ENCODE peak calls at places on chromosomes 4 and X, in seven cellular contexts. One of them, this sample, is unnamed. For H3K9me3, the result is how much of the 10 kb centered on the place peaks cover.

GRCh38 chr4:93897559-93897958 is 69.0 kb downstream of the ATOH1 start:
- DNase-seq in testis: no peak
- DNase-seq in breast epithelium: no peak
- DNase-seq in suprapubic skin: no peak
- DNase-seq in uterus: no peak
- DNase-seq in A549: peak
- DNase-seq in body of pancreas: no peak
- DNase-seq in this sample: no peak

GRCh38 chrX:39437670-39438441 is 636.6 kb downstream of the MID1IP1 start:
- DNase-seq in body of pancreas: no peak
- DNase-seq in uterus: no peak
- DNase-seq in suprapubic skin: no peak
- DNase-seq in testis: no peak
- DNase-seq in breast epithelium: no peak
- DNase-seq in A549: no peak
- DNase-seq in this sample: peak

GRCh38 chr4:39166177-39166576 is 16.2 kb upstream of the WDR19 start:
- DNase-seq in breast epithelium: no peak
- DNase-seq in body of pancreas: no peak
- DNase-seq in uterus: no peak
- DNase-seq in testis: no peak
- DNase-seq in A549: no peak
- DNase-seq in suprapubic skin: no peak
- DNase-seq in this sample: no peak

GRCh38 chr4:104491826-104492771 is 2.6 kb downstream of the CXXC4 start:
- DNase-seq in breast epithelium: no peak
- DNase-seq in A549: peak
- DNase-seq in uterus: no peak
- DNase-seq in testis: peak
- DNase-seq in body of pancreas: peak
- DNase-seq in suprapubic skin: no peak
- DNase-seq in this sample: no peak

GRCh38 chr4:106993846-106994245 is 42.3 kb downstream of the DKK2 start:
- DNase-seq in A549: no peak
- DNase-seq in uterus: no peak
- DNase-seq in body of pancreas: no peak
- DNase-seq in breast epithelium: no peak
- DNase-seq in testis: no peak
- DNase-seq in suprapubic skin: no peak
- DNase-seq in this sample: no peak

GRCh38 chrX:2829066-2829430 is 318 bp downstream of the GYG2 start:
- DNase-seq in uterus: no peak
- DNase-seq in breast epithelium: no peak
- DNase-seq in testis: no peak
- DNase-seq in suprapubic skin: no peak
- DNase-seq in A549: no peak
- DNase-seq in body of pancreas: no peak
- DNase-seq in this sample: no peak

GRCh38 chrX:105463483-105463882 is 243.0 kb upstream of the TEX13A start:
- DNase-seq in body of pancreas: no peak
- DNase-seq in testis: no peak
- DNase-seq in suprapubic skin: no peak
- DNase-seq in breast epithelium: no peak
- DNase-seq in A549: no peak
- DNase-seq in uterus: no peak
- DNase-seq in this sample: no peak

GRCh38 chr4:109067509-109068205 is 234.8 kb downstream of the COL25A1 start:
- DNase-seq in testis: peak
- DNase-seq in body of pancreas: peak
- DNase-seq in suprapubic skin: peak
- DNase-seq in uterus: no peak
- DNase-seq in breast epithelium: no peak
- DNase-seq in A549: no peak
- DNase-seq in this sample: no peak

GRCh38 chr4:37157403-37158167 is 87.0 kb upstream of the NWD2 start:
- DNase-seq in suprapubic skin: no peak
- DNase-seq in testis: no peak
- DNase-seq in body of pancreas: no peak
- DNase-seq in breast epithelium: no peak
- DNase-seq in A549: no peak
- DNase-seq in uterus: no peak
- DNase-seq in this sample: no peak

GRCh38 chr4:148786699-148787098 is 344.5 kb upstream of the NR3C2 start:
- DNase-seq in uterus: no peak
- DNase-seq in suprapubic skin: no peak
- DNase-seq in body of pancreas: no peak
- DNase-seq in testis: no peak
- DNase-seq in breast epithelium: no peak
- DNase-seq in A549: no peak
- DNase-seq in this sample: no peak

GRCh38 chr4:149790172-149790907 is 25.3 kb downstream of the IQCM start:
- DNase-seq in uterus: no peak
- DNase-seq in breast epithelium: no peak
- DNase-seq in A549: no peak
- DNase-seq in body of pancreas: no peak
- DNase-seq in suprapubic skin: no peak
- DNase-seq in testis: no peak
- DNase-seq in this sample: no peak

GRCh38 chr4:39698424-39699009 is 581 bp downstream of the UBE2K start:
- DNase-seq in suprapubic skin: no peak
- DNase-seq in A549: peak
- DNase-seq in uterus: peak
- DNase-seq in body of pancreas: peak
- DNase-seq in breast epithelium: peak
- DNase-seq in testis: peak
- DNase-seq in this sample: peak

GRCh38 chr4:47406408-47406807 is 57.1 kb downstream of the COMMD8 start:
- DNase-seq in body of pancreas: no peak
- DNase-seq in A549: no peak
- DNase-seq in suprapubic skin: no peak
- DNase-seq in breast epithelium: no peak
- DNase-seq in testis: no peak
- DNase-seq in uterus: no peak
- DNase-seq in this sample: no peak

GRCh38 chr4:13656569-13656988 is 29.1 kb upstream of the BOD1L1 start:
- DNase-seq in breast epithelium: peak
- DNase-seq in testis: peak
- DNase-seq in suprapubic skin: no peak
- DNase-seq in A549: peak
- DNase-seq in uterus: peak
- DNase-seq in body of pancreas: peak
- DNase-seq in this sample: peak

GRCh38 chr4:13657016-13657415 is 29.5 kb upstream of the BOD1L1 start:
- DNase-seq in suprapubic skin: no peak
- DNase-seq in body of pancreas: no peak
- DNase-seq in A549: no peak
- DNase-seq in breast epithelium: no peak
- DNase-seq in uterus: no peak
- DNase-seq in testis: no peak
- DNase-seq in this sample: no peak

GRCh38 chr4:13654158-13654797 is 26.8 kb upstream of the BOD1L1 start:
- DNase-seq in breast epithelium: peak
- DNase-seq in testis: peak
- DNase-seq in uterus: peak
- DNase-seq in A549: peak
- DNase-seq in suprapubic skin: peak
- DNase-seq in body of pancreas: peak
- DNase-seq in this sample: peak

DNA sequence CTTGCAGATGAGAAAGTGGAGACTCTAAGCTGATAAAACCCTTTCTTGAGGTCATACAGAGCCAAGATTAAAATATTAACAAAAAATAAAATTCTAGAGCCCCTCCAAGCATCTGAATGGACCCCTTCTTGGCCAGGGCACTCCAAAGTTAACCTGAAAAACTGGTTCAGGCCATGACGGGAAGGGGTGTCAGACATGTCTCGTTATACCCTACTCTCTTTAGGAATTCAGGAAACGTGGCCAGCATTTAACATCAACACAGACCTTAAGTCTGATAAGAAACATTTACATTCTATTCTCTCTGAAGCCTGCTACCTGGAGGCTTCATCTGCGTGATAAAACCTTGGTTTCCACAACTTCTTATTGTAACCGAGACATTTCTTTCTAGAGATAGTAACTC is 25.8 kb upstream of the BOD1L1 start:
- DNase-seq in A549: no peak
- DNase-seq in suprapubic skin: no peak
- DNase-seq in body of pancreas: no peak
- DNase-seq in uterus: no peak
- DNase-seq in testis: no peak
- DNase-seq in breast epithelium: no peak
- DNase-seq in this sample: no peak
- H3K27ac ChIP-seq in A549: no peak
- H3K27ac ChIP-seq in suprapubic skin: no peak
- H3K27ac ChIP-seq in body of pancreas: no peak
- H3K27ac ChIP-seq in uterus: no peak
- H3K27ac ChIP-seq in testis: no peak
- H3K27ac ChIP-seq in breast epithelium: no peak
- H3K27ac ChIP-seq in this sample: no peak

GRCh38 chrX:21843179-21843578 is 3.8 kb downstream of the MBTPS2 start:
- DNase-seq in suprapubic skin: no peak
- DNase-seq in body of pancreas: no peak
- DNase-seq in breast epithelium: no peak
- DNase-seq in uterus: no peak
- DNase-seq in A549: no peak
- DNase-seq in testis: no peak
- DNase-seq in this sample: no peak

GRCh38 chrX:21838937-21839333 is 482 bp upstream of the MBTPS2 start:
- DNase-seq in A549: no peak
- DNase-seq in body of pancreas: peak
- DNase-seq in testis: no peak
- DNase-seq in breast epithelium: no peak
- DNase-seq in uterus: no peak
- DNase-seq in suprapubic skin: no peak
- DNase-seq in this sample: no peak

GRCh38 chrX:21837056-21837455 is 2.4 kb upstream of the MBTPS2 start:
- DNase-seq in suprapubic skin: no peak
- DNase-seq in uterus: no peak
- DNase-seq in breast epithelium: no peak
- DNase-seq in testis: no peak
- DNase-seq in body of pancreas: no peak
- DNase-seq in A549: no peak
- DNase-seq in this sample: no peak

GRCh38 chrX:21840199-21840557 is 761 bp downstream of the MBTPS2 start:
- DNase-seq in testis: no peak
- DNase-seq in uterus: no peak
- DNase-seq in body of pancreas: no peak
- DNase-seq in suprapubic skin: no peak
- DNase-seq in breast epithelium: no peak
- DNase-seq in A549: no peak
- DNase-seq in this sample: no peak

GRCh38 chrX:21839334-21840198 is at the start of gene MBTPS2:
- DNase-seq in testis: peak
- DNase-seq in uterus: peak
- DNase-seq in A549: peak
- DNase-seq in body of pancreas: peak
- DNase-seq in breast epithelium: peak
- DNase-seq in suprapubic skin: peak
- DNase-seq in this sample: peak
- TF ChIP-seq POLR2A in testis: no peak
- TF ChIP-seq POLR2A in uterus: no peak
- TF ChIP-seq POLR2A in A549: peak
- TF ChIP-seq POLR2A in body of pancreas: peak
- TF ChIP-seq POLR2A in breast epithelium: no peak
- TF ChIP-seq POLR2A in suprapubic skin: no peak
- TF ChIP-seq POLR2A in this sample: peak

DNA sequence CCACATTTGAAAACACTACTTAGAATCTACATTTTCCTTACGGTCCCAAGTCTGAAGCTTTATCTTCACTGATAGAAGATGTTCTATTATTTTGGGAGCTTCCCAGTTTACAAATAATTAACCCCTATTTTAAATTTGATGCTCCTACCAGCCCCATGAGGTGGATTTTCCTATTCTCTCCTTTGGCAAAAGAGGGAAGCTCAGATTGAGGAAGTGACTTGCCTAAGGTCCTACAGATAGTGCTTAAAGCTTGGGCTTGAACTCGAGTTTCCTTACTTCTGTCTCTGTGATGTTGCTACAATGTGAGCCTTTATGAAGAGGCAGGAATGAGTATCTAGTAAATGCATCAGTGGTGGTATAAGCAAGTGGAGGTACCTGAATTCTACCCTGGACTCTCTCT is 27.5 kb downstream of the HEPH start:
- DNase-seq in uterus: no peak
- DNase-seq in breast epithelium: no peak
- DNase-seq in testis: no peak
- DNase-seq in suprapubic skin: no peak
- DNase-seq in A549: no peak
- DNase-seq in body of pancreas: no peak
- DNase-seq in this sample: no peak
- H3K9me3 ChIP-seq in uterus: under half
- H3K9me3 ChIP-seq in breast epithelium: under half
- H3K9me3 ChIP-seq in testis: under half
- H3K9me3 ChIP-seq in suprapubic skin: under half
- H3K9me3 ChIP-seq in A549: under half
- H3K9me3 ChIP-seq in body of pancreas: under half
- H3K9me3 ChIP-seq in this sample: under half

GRCh38 chr4:7805533-7806079 is 134.1 kb downstream of the AFAP1 start:
- DNase-seq in testis: no peak
- DNase-seq in breast epithelium: peak
- DNase-seq in suprapubic skin: no peak
- DNase-seq in body of pancreas: peak
- DNase-seq in uterus: no peak
- DNase-seq in A549: peak
- DNase-seq in this sample: no peak

GRCh38 chr4:7803992-7804758 is 135.5 kb downstream of the AFAP1 start:
- DNase-seq in testis: peak
- DNase-seq in A549: peak
- DNase-seq in breast epithelium: peak
- DNase-seq in uterus: peak
- DNase-seq in suprapubic skin: peak
- DNase-seq in body of pancreas: peak
- DNase-seq in this sample: peak

GRCh38 chr4:7803371-7803770 is 136.3 kb downstream of the AFAP1 start:
- DNase-seq in A549: no peak
- DNase-seq in body of pancreas: no peak
- DNase-seq in testis: no peak
- DNase-seq in breast epithelium: no peak
- DNase-seq in suprapubic skin: peak
- DNase-seq in uterus: no peak
- DNase-seq in this sample: peak

GRCh38 chr4:7806080-7806630 is 133.5 kb downstream of the AFAP1 start:
- DNase-seq in A549: peak
- DNase-seq in body of pancreas: peak
- DNase-seq in uterus: peak
- DNase-seq in testis: peak
- DNase-seq in suprapubic skin: no peak
- DNase-seq in breast epithelium: no peak
- DNase-seq in this sample: peak

DNA sequence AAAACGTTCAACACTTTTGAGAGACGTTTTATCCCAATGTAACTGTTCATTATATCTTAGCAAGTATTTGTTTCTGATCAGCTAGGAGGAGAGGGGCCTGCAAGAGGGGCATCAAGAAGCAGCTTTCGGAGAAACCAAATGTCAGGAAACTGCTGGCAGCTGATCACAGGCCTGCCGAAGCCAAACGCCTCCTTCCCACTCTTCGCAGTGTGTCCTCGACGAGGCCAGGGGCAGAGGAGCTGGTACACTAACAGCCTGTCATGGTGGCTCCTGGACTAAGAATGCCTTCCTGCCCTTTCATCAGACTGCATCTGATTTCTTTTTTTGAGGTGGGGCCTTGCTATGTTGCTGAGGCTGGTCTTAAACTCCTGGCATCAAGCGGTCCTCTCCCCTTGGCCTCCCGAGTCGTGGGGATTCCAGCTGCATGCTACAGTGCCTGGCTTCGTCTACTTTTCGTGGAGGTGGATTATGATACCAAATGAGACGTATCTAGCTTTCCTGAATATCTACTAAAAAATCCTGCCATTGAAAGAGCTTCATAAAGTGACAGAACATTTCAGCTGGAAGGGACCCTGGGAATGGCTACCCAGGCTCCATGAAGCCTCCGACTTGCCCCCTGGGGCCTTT is 134.8 kb downstream of the AFAP1 start:
- DNase-seq in suprapubic skin: peak
- DNase-seq in testis: no peak
- DNase-seq in uterus: no peak
- DNase-seq in A549: no peak
- DNase-seq in body of pancreas: no peak
- DNase-seq in breast epithelium: no peak
- DNase-seq in this sample: no peak
- H3K27ac ChIP-seq in suprapubic skin: no peak
- H3K27ac ChIP-seq in testis: no peak
- H3K27ac ChIP-seq in uterus: peak
- H3K27ac ChIP-seq in A549: peak
- H3K27ac ChIP-seq in body of pancreas: peak
- H3K27ac ChIP-seq in breast epithelium: peak
- H3K27ac ChIP-seq in this sample: peak